ENCODE peak calls at places on chromosomes 5 and 9, in eight cellular contexts. A, L, P, X, F, G, M and T are unnamed samples.

GRCh38 chr9:98538203-98538602 is 170.5 kb downstream of the GABBR2 start:
- DNase-seq in M (no peak), X (no peak), P (no peak), L (no peak), A (no peak), G (no peak), F (no peak), T (no peak)

GRCh38 chr5:73095564-73096238 is 24.7 kb upstream of the TMEM171 start:
- DNase-seq in F (no peak), G (no peak), L (no peak), M (no peak), P (no peak), A (no peak), X (no peak), T (no peak)

GRCh38 chr9:129500166-129500862 is 120.6 kb downstream of the C9orf50 start:
- DNase-seq in F (no peak), P (no peak), A (peak; percentile 59), X (peak; percentile 56), G (no peak), M (no peak), L (no peak), T (no peak)

GRCh38 chr9:35814106-35814840 is 569 bp downstream of the HINT2 start:
- DNase-seq in G (no peak), M (no peak), X (peak; percentile 81), A (peak; percentile 75), P (peak; percentile 16), F (peak; percentile 15), L (peak; percentile 65), T (no peak)

GRCh38 chr5:135560858-135561257 is 17.9 kb downstream of the CXCL14 start:
- DNase-seq in X (peak; percentile 71), M (no peak), F (peak; percentile 8), L (peak; percentile 75), P (peak; percentile 8), G (peak; percentile 85), A (peak; percentile 79), T (peak; percentile 29)

GRCh38 chr5:78776637-78777036 is 128.1 kb upstream of the LHFPL2 start:
- DNase-seq in M (no peak), G (no peak), A (no peak), L (no peak), P (no peak), F (no peak), X (no peak), T (no peak)

GRCh38 chr9:5762421-5762820 is 70.5 kb downstream of the ERMP1 start:
- DNase-seq in F (no peak), A (no peak), P (no peak), X (no peak), L (no peak), G (no peak), M (no peak), T (no peak)

GRCh38 chr5:84272776-84273516 is 111.7 kb downstream of the EDIL3 start:
- DNase-seq in A (peak; percentile 9), G (no peak), M (no peak), P (no peak), X (no peak), L (no peak), F (no peak), T (no peak)

GRCh38 chr9:101527066-101527465 is 6.6 kb upstream of the RNF20 start:
- DNase-seq in M (no peak), F (no peak), X (no peak), A (no peak), G (no peak), L (no peak), P (no peak), T (no peak)

GRCh38 chr5:14872070-14872989 is 752 bp upstream of the ANKH start:
- DNase-seq in M (no peak), L (peak; percentile 6), P (peak; percentile 48), F (peak; percentile 30), G (peak; percentile 57), A (peak; percentile 58), X (no peak), T (peak; percentile 40)

GRCh38 chr9:88458716-88459115 is 70.5 kb downstream of the SPIN1 start:
- DNase-seq in F (no peak), P (no peak), M (no peak), G (no peak), A (peak; percentile 81), X (no peak), L (no peak), T (no peak)

GRCh38 chr9:99561435-99562262 is 260.0 kb upstream of the NR4A3 start:
- DNase-seq in P (no peak), X (no peak), A (no peak), G (no peak), M (no peak), F (no peak), L (no peak), T (no peak)

GRCh38 chr5:125485003-125485641 is 738.7 kb upstream of the ZNF608 start:
- DNase-seq in L (no peak), G (peak; percentile 48), A (peak; percentile 97), X (no peak), M (peak; percentile 95), P (no peak), F (no peak), T (no peak)

GRCh38 chr5:89968870-89969472 is 440.6 kb downstream of the CETN3 start:
- DNase-seq in G (no peak), P (no peak), L (no peak), F (no peak), X (no peak), A (peak; percentile 78), M (no peak), T (no peak)

GRCh38 chr5:161230222-161230621 is 316.3 kb downstream of the GABRB2 start:
- DNase-seq in G (no peak), P (no peak), X (no peak), F (no peak), M (no peak), A (no peak), L (no peak), T (no peak)

GRCh38 chr5:132434813-132435286 is 55.7 kb downstream of the IRF1 start:
- DNase-seq in F (no peak), G (no peak), X (no peak), A (no peak), M (no peak), P (no peak), L (no peak), T (no peak)

GRCh38 chr9:135718616-135719015 is 16.6 kb downstream of the KCNT1 start:
- DNase-seq in G (peak; percentile 60), F (no peak), L (no peak), P (no peak), M (no peak), A (peak; percentile 24), X (no peak), T (no peak)

GRCh38 chr5:107468286-107468685 is 202.5 kb downstream of the EFNA5 start:
- DNase-seq in P (no peak), L (no peak), G (no peak), F (no peak), A (no peak), M (no peak), X (no peak), T (no peak)

GRCh38 chr5:128331261-128331660 is 206.8 kb downstream of the FBN2 start:
- DNase-seq in G (no peak), A (no peak), L (no peak), F (no peak), X (no peak), M (no peak), P (no peak), T (no peak)

GRCh38 chr9:37511006-37511714 is 25.4 kb downstream of the POLR1E start:
- DNase-seq in A (no peak), M (no peak), F (no peak), P (no peak), X (peak; percentile 47), L (peak; percentile 14), G (no peak), T (no peak)

GRCh38 chr5:139747583-139748504 is 47.8 kb upstream of the PSD2 start:
- DNase-seq in M (no peak), P (peak; percentile 18), A (peak; percentile 48), F (no peak), X (no peak), G (no peak), L (no peak), T (no peak)